ENCODE peak calls at places on chromosomes 11 and 22, in five cellular contexts. A is endothelial cell, M is fibroblast of villous mesenchyme, K is heart right ventricle, F is GM12864. P is an unnamed sample.

GRCh38 chr22:17272511-17272991 is 53.3 kb upstream of the ADA2 start:
- DNase-seq in A (no peak), F (no peak), M (no peak), K (peak), P (no peak)

GRCh38 chr11:122784325-122785155 is 53.8 kb upstream of the CRTAM start:
- DNase-seq in A (no peak), F (no peak), K (no peak), M (peak), P (no peak)

GRCh38 chr22:42168476-42168875 is 37.9 kb upstream of the CYP2D6 start:
- DNase-seq in M (no peak), F (no peak), K (no peak), A (no peak), P (no peak)

GRCh38 chr11:1012740-1013627 is 23.5 kb downstream of the MUC6 start:
- DNase-seq in M (no peak), F (no peak), K (no peak), A (no peak), P (no peak)

GRCh38 chr11:68749501-68750196 is 1.7 kb downstream of the TESMIN start:
- DNase-seq in F (no peak), K (no peak), A (no peak), M (no peak), P (no peak)

GRCh38 chr11:69812927-69813326 is 6.3 kb downstream of the FGF3 start:
- DNase-seq in F (no peak), K (no peak), M (no peak), A (no peak), P (no peak)

GRCh38 chr11:45238724-45239123 is 47.4 kb downstream of the SYT13 start:
- DNase-seq in F (no peak), K (no peak), A (no peak), M (peak), P (no peak)

GRCh38 chr22:43001271-43002197 is 13.4 kb downstream of the PACSIN2 start:
- DNase-seq in F (no peak), K (no peak), A (no peak), M (peak), P (no peak)

GRCh38 chr11:28289444-28289843 is 181.3 kb downstream of the METTL15 start:
- DNase-seq in F (no peak), A (no peak), K (no peak), M (no peak), P (no peak)

GRCh38 chr22:25048659-25049657 is 96.4 kb downstream of the KIAA1671 start:
- DNase-seq in A (peak), K (peak), F (no peak), M (peak), P (peak)

GRCh38 chr11:117862019-117862725 is 14.3 kb downstream of the FXYD6 start:
- DNase-seq in K (no peak), M (no peak), F (no peak), A (no peak), P (no peak)

GRCh38 chr11:9906043-9906791 is 242.3 kb downstream of the SWAP70 start:
- DNase-seq in F (no peak), K (no peak), A (no peak), M (peak), P (no peak)

GRCh38 chr11:123173040-123173855 is 21.8 kb downstream of the CLMP start:
- DNase-seq in F (no peak), M (peak), A (no peak), K (no peak), P (no peak)

GRCh38 chr11:66845143-66845875 is 2.1 kb downstream of the RCE1 start:
- DNase-seq in K (no peak), A (no peak), M (no peak), F (no peak), P (no peak)

GRCh38 chr11:2579315-2580060 is 120.3 kb downstream of the KCNQ1OT1 start:
- DNase-seq in M (no peak), A (no peak), K (no peak), F (no peak), P (no peak)

GRCh38 chr11:128235446-128235845 is 351.9 kb downstream of the ETS1 start:
- DNase-seq in K (no peak), M (peak), F (no peak), A (no peak), P (no peak)

GRCh38 chr22:40039482-40039881 is 44.7 kb downstream of the FAM83F start:
- DNase-seq in M (no peak), A (no peak), F (no peak), K (no peak), P (no peak)

GRCh38 chr11:61609970-61610347 is 29.1 kb upstream of the SYT7 start:
- DNase-seq in M (no peak), K (no peak), F (no peak), A (no peak), P (no peak)

GRCh38 chr22:42511401-42511891 is 8.2 kb downstream of the RRP7A start:
- DNase-seq in A (no peak), M (no peak), K (no peak), F (no peak), P (no peak)

GRCh38 chr11:119910056-119910455 is 181.1 kb upstream of the NECTIN1 start:
- DNase-seq in A (no peak), F (no peak), M (no peak), K (no peak), P (no peak)

GRCh38 chr22:41501209-41501608 is 32.3 kb downstream of the ACO2 start:
- DNase-seq in K (no peak), M (peak), A (no peak), F (no peak), P (peak)

GRCh38 chr11:103887001-103887680 is 149.3 kb upstream of the DDI1 start:
- DNase-seq in F (no peak), A (no peak), K (peak), M (no peak), P (no peak)

GRCh38 chr11:113334183-113334582 is 19.8 kb downstream of the TTC12 start:
- DNase-seq in A (no peak), K (no peak), M (no peak), F (peak), P (no peak)

GRCh38 chr11:1150769-1151365 is 6.9 kb upstream of the MUC5AC start:
- DNase-seq in A (no peak), F (no peak), K (no peak), M (peak), P (no peak)

GRCh38 chr11:95137299-95137698 is 47.7 kb downstream of the ENDOD1 start:
- DNase-seq in F (no peak), M (no peak), A (no peak), K (no peak), P (no peak)

GRCh38 chr11:95135880-95136279 is 46.2 kb downstream of the ENDOD1 start:
- DNase-seq in A (no peak), M (no peak), F (no peak), K (no peak), P (no peak)

GRCh38 chr11:95140397-95141030 is 50.9 kb downstream of the ENDOD1 start:
- DNase-seq in M (peak), F (no peak), K (no peak), A (no peak), P (no peak)

GRCh38 chr11:95135155-95135554 is 45.5 kb downstream of the ENDOD1 start:
- DNase-seq in A (no peak), K (no peak), F (no peak), M (no peak), P (no peak)

GRCh38 chr11:95138448-95138847 is 48.8 kb downstream of the ENDOD1 start:
- DNase-seq in K (no peak), M (peak), F (no peak), A (no peak), P (peak)
- TF ChIP-seq CTCF in K (peak), M (peak), F (peak), A (no peak), P (peak)

DNA sequence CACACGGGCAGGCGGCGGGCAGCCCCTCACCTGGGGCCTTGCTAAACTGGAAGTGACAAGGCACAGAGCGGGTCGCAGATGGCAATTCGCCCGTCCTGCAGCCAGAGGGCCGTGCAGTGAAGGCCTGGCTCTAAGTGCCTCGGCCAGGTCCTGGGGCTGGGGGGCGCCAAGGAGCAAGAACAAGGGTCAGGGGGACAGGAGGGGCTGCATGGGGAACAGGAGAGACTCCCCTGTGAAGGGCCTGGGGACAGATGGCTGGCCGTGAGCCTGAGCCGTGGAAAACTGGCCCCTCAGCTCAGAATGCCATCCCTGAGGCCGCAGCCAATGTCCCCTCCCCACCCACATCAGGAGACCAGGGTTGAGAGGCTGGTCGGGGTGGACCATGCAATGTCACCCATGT is 60.0 kb downstream of the RTL6 start:
- DNase-seq in F (no peak), K (no peak), A (no peak), M (no peak), P (peak)
- TF ChIP-seq CTCF in F (no peak), K (no peak), A (no peak), M (no peak), P (no peak)

DNA sequence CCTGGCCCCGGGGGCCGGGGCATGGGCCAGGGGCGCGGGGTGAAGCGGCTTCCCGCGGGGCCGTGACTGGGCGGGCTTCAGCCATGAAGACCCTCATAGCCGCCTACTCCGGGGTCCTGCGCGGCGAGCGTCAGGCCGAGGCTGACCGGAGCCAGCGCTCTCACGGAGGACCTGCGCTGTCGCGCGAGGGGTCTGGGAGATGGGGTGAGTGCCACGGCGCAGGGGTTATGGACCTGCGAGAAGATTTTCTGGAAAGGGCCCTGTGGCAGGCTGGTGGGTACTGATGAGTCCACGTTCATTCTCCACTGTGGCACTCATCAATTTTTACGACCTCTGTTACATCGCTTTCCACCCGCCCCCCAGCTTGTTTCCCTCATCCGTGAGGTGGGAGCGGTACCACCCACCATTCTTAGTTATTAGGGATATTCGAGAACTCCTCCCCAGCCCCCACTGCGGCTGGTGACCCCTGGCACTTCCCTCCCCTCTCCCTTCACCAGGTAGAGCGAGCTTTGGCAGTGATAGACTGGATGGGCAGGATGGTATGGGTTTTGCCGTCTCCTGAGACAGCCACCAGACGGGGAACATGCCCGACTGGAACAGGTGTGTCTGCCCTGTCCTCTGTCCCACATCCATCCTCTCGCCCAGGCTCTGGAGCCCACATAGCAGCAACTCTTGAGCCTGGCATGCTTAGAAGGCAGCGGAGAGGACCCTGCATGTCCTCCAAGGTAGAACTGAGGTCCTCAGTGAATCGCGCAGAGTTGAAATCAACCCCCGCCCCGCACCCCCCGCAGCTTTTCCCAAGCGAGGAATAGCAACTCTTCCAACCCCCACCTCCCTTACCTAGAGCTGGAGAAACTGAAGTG is 562 bp downstream of the DGAT2 start:
- DNase-seq in K (no peak), M (no peak), A (no peak), F (no peak), P (peak)
- TF ChIP-seq CTCF in K (no peak), M (no peak), A (no peak), F (peak), P (no peak)

DNA sequence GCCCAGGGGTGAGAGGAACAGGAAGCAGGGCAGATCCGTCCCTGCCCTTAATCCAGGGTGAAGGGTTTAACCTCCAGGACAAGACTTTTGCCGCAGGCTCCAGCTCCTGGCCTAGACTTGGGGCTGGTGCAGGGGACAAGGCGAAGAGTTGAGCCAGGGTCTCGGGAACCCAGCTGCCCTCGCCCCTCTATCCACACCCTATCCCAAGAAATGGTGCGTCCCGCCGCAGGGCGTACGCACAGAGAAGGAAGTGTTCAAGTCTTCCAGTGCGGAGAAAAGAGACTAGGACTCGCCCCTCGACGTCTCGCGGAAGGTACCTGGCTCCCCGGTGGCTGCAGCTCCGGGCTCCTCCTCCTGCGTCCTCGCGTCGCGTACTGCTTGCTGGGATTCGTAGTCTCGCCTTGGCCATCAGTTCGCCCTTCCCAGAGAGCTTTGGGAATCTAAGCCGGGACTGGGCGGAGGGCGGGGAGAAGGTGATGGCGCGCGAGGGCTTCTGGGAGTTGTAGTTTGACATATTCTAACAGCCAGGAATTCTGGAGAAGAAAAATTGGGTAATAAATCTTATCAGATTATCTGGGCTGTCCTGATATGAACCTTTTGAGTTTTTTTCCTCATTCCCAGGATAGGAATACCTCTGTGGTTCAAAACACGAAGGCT is at the start of gene ZMAT5:
- DNase-seq in A (peak), M (peak), F (peak), K (peak), P (peak)
- TF ChIP-seq CTCF in A (no peak), M (no peak), F (no peak), K (no peak), P (no peak)

GRCh38 chr22:31969789-31970489 is 25.6 kb downstream of the YWHAH start:
- DNase-seq in A (peak), K (peak), M (peak), F (peak), P (peak)
- TF ChIP-seq CTCF in A (no peak), K (no peak), M (peak), F (peak), P (peak)

GRCh38 chr11:8192896-8193209 is 24.0 kb upstream of the RIC3 start:
- DNase-seq in F (no peak), M (no peak), K (no peak), A (no peak), P (no peak)
- TF ChIP-seq CTCF in F (no peak), M (no peak), K (no peak), A (peak), P (no peak)

DNA sequence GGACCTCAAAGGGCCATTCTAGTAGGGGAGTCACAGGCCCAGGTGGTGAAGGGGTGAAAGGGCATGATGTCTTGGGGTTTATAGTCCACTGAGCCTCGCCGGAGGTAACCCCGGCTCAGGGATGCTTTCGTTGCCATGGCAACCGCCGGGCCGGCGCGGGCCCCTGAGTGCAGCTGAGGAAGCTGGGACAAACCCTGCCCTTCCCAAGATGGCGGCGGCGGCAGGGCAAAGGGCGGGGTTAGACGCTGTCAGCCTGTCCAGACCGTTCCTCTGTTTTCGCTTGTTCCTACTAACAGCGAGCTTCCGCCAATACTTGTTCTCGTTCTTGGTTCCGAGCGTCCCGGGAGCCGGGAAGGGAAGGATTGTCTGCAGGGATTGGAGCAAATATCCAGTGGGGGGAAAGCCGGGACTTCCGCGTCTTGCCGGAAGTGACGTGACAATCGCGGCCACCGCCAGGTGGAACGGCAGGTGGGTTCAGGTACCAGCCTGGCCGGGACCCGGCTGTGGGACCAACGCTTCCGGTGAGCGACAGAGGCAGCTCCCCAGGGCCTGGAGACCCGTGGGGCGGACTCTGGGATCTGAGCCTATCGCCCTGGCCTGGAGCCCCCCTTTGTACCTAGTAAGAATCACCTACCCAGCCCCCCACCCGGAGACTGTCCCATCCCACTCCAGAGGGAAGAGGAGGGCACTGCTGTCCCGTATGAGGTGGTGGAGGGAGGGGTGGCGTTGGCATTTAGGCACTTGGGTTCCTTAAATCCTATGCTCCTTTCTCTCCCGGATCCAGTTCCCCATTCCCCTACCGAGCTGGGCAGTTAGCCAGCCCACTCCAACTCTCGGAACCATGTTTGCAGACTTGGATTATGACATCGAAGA is at the start of gene PICK1:
- DNase-seq in A (peak), F (peak), M (peak), K (peak), P (peak)
- TF ChIP-seq CTCF in A (no peak), F (no peak), M (no peak), K (no peak), P (no peak)

GRCh38 chr11:43556269-43556668 is 124.3 kb upstream of the HSD17B12 start:
- DNase-seq in A (no peak), M (no peak), K (no peak), F (no peak), P (no peak)

GRCh38 chr11:43558556-43559127 is 121.9 kb upstream of the HSD17B12 start:
- DNase-seq in M (no peak), A (no peak), F (no peak), K (no peak), P (no peak)

GRCh38 chr11:43558056-43558455 is 122.5 kb upstream of the HSD17B12 start:
- DNase-seq in A (no peak), K (no peak), M (no peak), F (no peak), P (no peak)

GRCh38 chr11:43556892-43557291 is 123.6 kb upstream of the HSD17B12 start:
- DNase-seq in M (no peak), A (no peak), F (no peak), K (no peak), P (no peak)

GRCh38 chr11:43557553-43558031 is 122.9 kb upstream of the HSD17B12 start:
- DNase-seq in M (no peak), A (no peak), K (no peak), F (no peak), P (no peak)
- TF ChIP-seq CTCF in M (peak), A (no peak), K (peak), F (peak), P (no peak)

P was measured in GM13976.